ENCODE peak calls at places on chromosomes 7 and 10, in seven cellular contexts. G is HCT116, J is HepG2, T is H1, N is SK-N-SH, Z is K562, B is GM12878. R is an unnamed sample.

GRCh38 chr7:98281757-98282652 is 519 bp downstream of the BRI3 start:
- DNase-seq in B (no peak), J (no peak), G (no peak), T (no peak), Z (no peak), N (peak; percentile 80), R (no peak)

GRCh38 chr7:128829391-128830166 is 627 bp upstream of the FLNC start:
- DNase-seq in N (peak; percentile 73), T (no peak), Z (peak; percentile 63), B (no peak), J (no peak), G (no peak), R (peak; percentile 27)

GRCh38 chr7:57343901-57344622 is 105.9 kb upstream of the ZNF716 start:
- DNase-seq in T (no peak), N (no peak), Z (no peak), B (no peak), J (no peak), G (no peak), R (peak; percentile 30)

GRCh38 chr10:12414278-12414988 is 65.1 kb downstream of the CAMK1D start:
- DNase-seq in B (no peak), T (no peak), J (no peak), Z (no peak), N (no peak), G (no peak), R (no peak)

GRCh38 chr7:45178241-45179225 is 20.9 kb downstream of the RAMP3 start:
- DNase-seq in B (no peak), N (peak; percentile 65), T (no peak), Z (peak; percentile 59), J (peak; percentile 4), G (peak; percentile 7), R (peak; percentile 35)

GRCh38 chr7:123538189-123538714 is 3.9 kb upstream of the IQUB start:
- DNase-seq in J (no peak), T (no peak), Z (peak; percentile 56), G (peak; percentile 60), B (no peak), N (no peak), R (no peak)

GRCh38 chr7:18241543-18242231 is 214.0 kb upstream of the PRPS1L1 start:
- DNase-seq in J (no peak), T (no peak), B (no peak), G (no peak), Z (no peak), N (no peak), R (no peak)

GRCh38 chr7:64656489-64656888 is 9.4 kb upstream of the ZNF107 start:
- DNase-seq in B (no peak), G (no peak), Z (no peak), J (no peak), T (no peak), N (no peak), R (no peak)

GRCh38 chr10:1210667-1211066 is 154.5 kb downstream of the WDR37 start:
- DNase-seq in T (peak; percentile 43), G (no peak), Z (no peak), B (no peak), N (no peak), J (no peak), R (no peak)

GRCh38 chr10:63629363-63630084 is 108.3 kb downstream of the REEP3 start:
- DNase-seq in J (peak; percentile 76), N (peak; percentile 65), T (peak; percentile 90), G (peak; percentile 97), Z (peak; percentile 83), B (peak; percentile 83), R (peak; percentile 98)

GRCh38 chr10:30048768-30049507 is 10.4 kb downstream of the JCAD start:
- DNase-seq in G (no peak), B (no peak), N (no peak), Z (no peak), J (no peak), T (no peak), R (no peak)

GRCh38 chr10:110410329-110411046 is 87.2 kb upstream of the DUSP5 start:
- DNase-seq in G (peak; percentile 91), J (peak; percentile 42), N (no peak), Z (peak; percentile 18), B (no peak), T (no peak), R (peak; percentile 39)

GRCh38 chr10:16992611-16993119 is 136.9 kb downstream of the CUBN start:
- DNase-seq in B (no peak), G (no peak), N (no peak), J (no peak), Z (no peak), T (no peak), R (no peak)

GRCh38 chr10:101135151-101136006 is 4.3 kb downstream of the TLX1 start:
- DNase-seq in B (no peak), J (no peak), N (peak; percentile 26), T (no peak), G (no peak), Z (no peak), R (no peak)

GRCh38 chr7:46660402-46660801 is 739.3 kb upstream of the IGFBP3 start:
- DNase-seq in N (no peak), B (no peak), J (no peak), T (no peak), Z (no peak), G (no peak), R (no peak)

GRCh38 chr7:115748123-115748738 is 282.3 kb downstream of the TFEC start:
- DNase-seq in T (no peak), Z (no peak), B (no peak), J (peak; percentile 41), N (no peak), G (peak; percentile 36), R (no peak)

GRCh38 chr10:33939892-33940291 is 605.4 kb upstream of the NRP1 start:
- DNase-seq in N (no peak), G (no peak), J (no peak), B (no peak), Z (no peak), T (no peak), R (peak; percentile 1)

GRCh38 chr10:49081532-49082275 is 33.6 kb downstream of the VSTM4 start:
- DNase-seq in J (peak; percentile 67), T (peak; percentile 50), B (no peak), Z (no peak), G (no peak), N (peak; percentile 61), R (no peak)

GRCh38 chr10:116707981-116708380 is 34.4 kb downstream of the HSPA12A start:
- DNase-seq in Z (no peak), B (no peak), J (no peak), T (no peak), G (no peak), N (no peak), R (no peak)

DNA sequence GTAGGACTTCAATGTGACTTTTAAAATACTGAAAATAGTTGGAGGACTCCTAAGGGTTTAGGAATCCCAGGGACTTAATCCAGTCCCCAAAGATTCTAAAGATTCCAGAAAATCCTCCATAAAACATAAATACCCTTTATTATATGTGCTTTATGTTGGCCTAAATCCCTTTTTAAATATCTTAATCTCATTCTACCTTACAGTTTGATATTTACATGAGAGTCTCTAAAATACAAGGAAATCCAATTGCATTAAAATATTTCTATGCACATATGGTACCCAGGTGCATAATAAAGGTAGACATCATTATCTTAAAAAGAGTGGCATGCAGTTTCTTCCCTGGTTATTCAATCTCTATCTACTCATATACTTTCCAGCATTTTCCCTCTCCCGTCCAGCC is 51.8 kb downstream of the BPGM start:
- DNase-seq in N (no peak), J (no peak), T (no peak), G (no peak), Z (no peak), B (no peak), R (no peak)
- TF ChIP-seq JUND in N (no peak), J (no peak), T (no peak), G (no peak), Z (no peak), B (no peak), R (no peak)

GRCh38 chr10:99523251-99523773 is 9.4 kb upstream of the NKX2-3 start:
- DNase-seq in B (no peak), Z (no peak), G (no peak), T (peak; percentile 68), N (peak; percentile 36), J (no peak), R (no peak)

GRCh38 chr10:99525897-99526296 is 6.8 kb upstream of the NKX2-3 start:
- DNase-seq in G (no peak), T (no peak), N (no peak), Z (no peak), B (no peak), J (no peak), R (no peak)

GRCh38 chr10:99526861-99527504 is 5.8 kb upstream of the NKX2-3 start:
- DNase-seq in G (no peak), T (no peak), J (no peak), N (peak; percentile 20), B (no peak), Z (no peak), R (no peak)

GRCh38 chr10:99524050-99524666 is 8.6 kb upstream of the NKX2-3 start:
- DNase-seq in J (no peak), B (no peak), N (no peak), Z (no peak), G (no peak), T (no peak), R (no peak)

GRCh38 chr10:99524736-99525380 is 7.9 kb upstream of the NKX2-3 start:
- DNase-seq in B (no peak), Z (no peak), G (no peak), N (no peak), J (no peak), T (no peak), R (no peak)
- TF ChIP-seq JUND in B (no peak), Z (no peak), G (no peak), N (no peak), J (no peak), T (no peak), R (no peak)

GRCh38 chr7:26305048-26305868 is 13.6 kb downstream of the SNX10 start:
- DNase-seq in T (no peak), J (peak; percentile 83), G (no peak), B (no peak), Z (no peak), N (no peak), R (no peak)
- TF ChIP-seq JUND in T (no peak), J (no peak), G (no peak), B (no peak), Z (no peak), N (no peak), R (no peak)

GRCh38 chr10:77849039-77849664 is 77.4 kb downstream of the DLG5 start:
- DNase-seq in T (no peak), Z (peak; percentile 72), G (no peak), B (no peak), N (no peak), J (peak; percentile 99), R (no peak)
- TF ChIP-seq JUND in T (no peak), Z (no peak), G (no peak), B (no peak), N (no peak), J (peak; percentile 44), R (no peak)

GRCh38 chr7:6164491-6164890 is 107.9 kb downstream of the CYTH3 start:
- DNase-seq in J (no peak), Z (peak; percentile 38), B (no peak), N (peak; percentile 74), G (no peak), T (peak; percentile 73), R (no peak)
- TF ChIP-seq JUND in J (no peak), Z (no peak), B (no peak), N (no peak), G (no peak), T (no peak), R (no peak)